ENCODE peak calls at places on chromosomes 6 and 20, in four cellular contexts. F, J, W and M are unnamed samples.
A peak's percentile ranks its signal among the peaks of the same experiment; 100 is the strongest.

GRCh38 chr20:16158090-16158975 is 414.9 kb downstream of the KIF16B start:
- DNase-seq in F (no peak), J (no peak), W (no peak), M (no peak)

GRCh38 chr6:123415844-123416468 is 220.8 kb downstream of the TRDN start:
- DNase-seq in F (peak; percentile 56), J (no peak), W (peak; percentile 63), M (peak; percentile 52)

GRCh38 chr20:10476319-10476724 is 41.2 kb downstream of the SLX4IP start:
- DNase-seq in F (no peak), J (no peak), W (no peak), M (no peak)

GRCh38 chr6:156883497-156884252 is 106.5 kb downstream of the ARID1B start:
- DNase-seq in F (peak; percentile 49), J (no peak), W (no peak), M (no peak)

GRCh38 chr20:1020614-1021013 is 18.5 kb upstream of the RSPO4 start:
- DNase-seq in F (no peak), J (no peak), W (no peak), M (no peak)

GRCh38 chr20:63641146-63641791 is 12.0 kb downstream of the STMN3 start:
- DNase-seq in F (peak; percentile 33), J (no peak), W (peak; percentile 45), M (peak; percentile 15)

GRCh38 chr20:36845288-36845969 is 30.5 kb upstream of the TLDC2 start:
- DNase-seq in F (no peak), J (no peak), W (no peak), M (no peak)

GRCh38 chr6:161429921-161430490 is 156.1 kb upstream of the AGPAT4 start:
- DNase-seq in F (peak; percentile 14), J (no peak), W (peak; percentile 67), M (no peak)

GRCh38 chr6:156833755-156834154 is 56.6 kb downstream of the ARID1B start:
- DNase-seq in F (peak; percentile 55), J (no peak), W (no peak), M (no peak)

GRCh38 chr20:2753456-2754040 is 46.9 kb downstream of the CPXM1 start:
- DNase-seq in F (no peak), J (no peak), W (no peak), M (no peak)

GRCh38 chr20:20482453-20482852 is 114.5 kb downstream of the INSM1 start:
- DNase-seq in F (no peak), J (no peak), W (no peak), M (no peak)

GRCh38 chr6:67633058-67633457 is 1002.0 kb upstream of the ADGRB3 start:
- DNase-seq in F (no peak), J (no peak), W (no peak), M (no peak)

GRCh38 chr20:34583524-34583923 is 25.0 kb downstream of the MAP1LC3A start:
- DNase-seq in F (no peak), J (no peak), W (no peak), M (no peak)

GRCh38 chr6:21003780-21004541 is 469.7 kb downstream of the CDKAL1 start:
- DNase-seq in F (peak; percentile 93), J (no peak), W (peak; percentile 87), M (peak; percentile 42)

GRCh38 chr6:90548001-90548400 is 38.9 kb downstream of the MAP3K7 start:
- DNase-seq in F (no peak), J (no peak), W (no peak), M (no peak)

GRCh38 chr6:108165714-108166663 is at the start of gene NR2E1:
- DNase-seq in F (no peak), J (no peak), W (no peak), M (no peak)

GRCh38 chr20:47392015-47392720 is 35.7 kb upstream of the ZMYND8 start:
- DNase-seq in F (peak; percentile 85), J (no peak), W (peak; percentile 93), M (peak; percentile 97)

GRCh38 chr6:24865161-24865560 is 66.4 kb upstream of the ARMH2 start:
- DNase-seq in F (no peak), J (no peak), W (no peak), M (no peak)

GRCh38 chr6:80767808-80768207 is 661.3 kb downstream of the BCKDHB start:
- DNase-seq in F (no peak), J (peak; percentile 67), W (peak; percentile 44), M (peak; percentile 88)

GRCh38 chr6:140711019-140711613 is 1336.7 kb upstream of the CITED2 start:
- DNase-seq in F (no peak), J (no peak), W (no peak), M (no peak)

GRCh38 chr6:111846511-111847409 is 26.5 kb downstream of the FYN start:
- DNase-seq in F (no peak), J (no peak), W (no peak), M (no peak)

GRCh38 chr6:3281669-3282460 is 23.1 kb downstream of the PSMG4 start:
- DNase-seq in F (peak; percentile 94), J (no peak), W (peak; percentile 88), M (peak; percentile 91)

GRCh38 chr20:19712737-19713260 is 45.3 kb upstream of the RIN2 start:
- DNase-seq in F (peak; percentile 21), J (no peak), W (no peak), M (no peak)

GRCh38 chr6:141552463-141552862 is 580.3 kb upstream of the GJE1 start:
- DNase-seq in F (peak; percentile 98), J (no peak), W (peak; percentile 74), M (peak; percentile 71)

GRCh38 chr20:23174821-23175220 is 88.7 kb upstream of the CD93 start:
- DNase-seq in F (no peak), J (no peak), W (no peak), M (no peak)

GRCh38 chr6:128095362-128095761 is 194.5 kb upstream of the THEMIS start:
- DNase-seq in F (no peak), J (no peak), W (no peak), M (no peak)

GRCh38 chr20:57462781-57463180 is 62.2 kb downstream of the CTCFL start:
- DNase-seq in F (no peak), J (no peak), W (no peak), M (no peak)

GRCh38 chr6:18362058-18362561 is 25.0 kb upstream of the RNF144B start:
- DNase-seq in F (peak; percentile 84), J (no peak), W (peak; percentile 9), M (peak; percentile 84)

DNA sequence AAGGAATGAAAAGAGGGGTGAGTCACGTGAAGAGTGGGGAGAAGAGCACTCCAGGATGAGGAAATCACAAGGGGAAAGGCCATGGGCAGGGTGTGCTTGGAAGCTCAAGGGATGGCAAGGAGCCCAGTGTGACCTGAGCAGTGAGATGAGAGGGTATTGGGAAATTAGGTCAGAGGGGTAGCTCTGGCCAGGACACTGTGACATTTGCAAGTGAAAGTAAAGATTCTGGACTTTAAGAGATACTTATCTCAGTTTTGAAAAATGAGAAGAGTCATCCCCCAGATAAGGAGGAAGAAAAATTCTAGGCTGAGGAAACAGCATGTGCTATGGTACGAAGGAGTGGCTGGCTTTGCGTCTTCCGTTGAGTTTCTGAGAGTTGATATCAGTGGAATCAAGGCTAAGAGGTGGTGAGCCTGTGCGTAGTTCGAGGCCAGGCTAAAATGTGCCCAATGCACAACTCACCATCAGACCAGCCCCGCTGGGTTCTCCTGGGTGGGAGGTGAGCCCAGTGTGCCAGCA is 79.9 kb downstream of the GCLC start:
- DNase-seq in F (no peak), J (peak; percentile 52), W (peak; percentile 59), M (no peak)
- H3K27ac ChIP-seq in F (no peak overlapping the region), J (no peak overlapping the region), W (no peak overlapping the region), M (no peak overlapping the region)

GRCh38 chr6:150058231-150058792 is 10.6 kb downstream of the ULBP3 start:
- DNase-seq in F (no peak), J (no peak), W (no peak), M (no peak)
- TF ChIP-seq CTCF in F (no peak), J (no peak), W (no peak), M (no peak)

GRCh38 chr6:27700337-27700736 is 211.9 kb downstream of the OR2B2 start:
- DNase-seq in F (no peak), J (no peak), W (no peak), M (no peak)

GRCh38 chr6:27694547-27694874 is 217.7 kb downstream of the OR2B2 start:
- DNase-seq in F (no peak), J (no peak), W (no peak), M (no peak)
- H3K27ac ChIP-seq in F (no peak overlapping the region), J (no peak overlapping the region), W (no peak overlapping the region), M (no peak overlapping the region)

GRCh38 chr6:583116-583515 is 73.8 kb downstream of the HUS1B start:
- DNase-seq in F (no peak), J (no peak), W (no peak), M (no peak)

GRCh38 chr6:582370-582769 is 74.5 kb downstream of the HUS1B start:
- DNase-seq in F (no peak), J (no peak), W (no peak), M (peak; percentile 49)

GRCh38 chr6:583639-584038 is 73.3 kb downstream of the HUS1B start:
- DNase-seq in F (no peak), J (no peak), W (no peak), M (no peak)

DNA sequence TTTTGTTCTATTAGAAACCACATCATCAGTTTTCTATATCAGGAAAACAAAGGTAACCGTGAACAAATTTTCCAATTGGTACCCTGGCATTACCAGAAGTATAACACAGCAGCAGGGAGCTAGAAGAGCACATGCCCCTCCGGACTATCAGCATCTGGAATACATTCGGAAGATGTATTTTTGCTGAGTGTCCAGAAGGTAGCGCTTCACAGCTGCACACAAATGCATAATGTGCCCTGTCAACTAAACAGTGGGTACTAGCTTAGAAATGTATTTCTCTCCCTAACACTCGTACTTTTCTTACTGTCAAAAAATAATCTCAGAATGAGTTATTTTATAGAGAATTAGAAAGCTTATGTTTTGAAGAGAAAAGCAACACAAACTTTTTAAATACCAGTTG is 77.6 kb downstream of the HUS1B start:
- DNase-seq in F (no peak), J (no peak), W (peak; percentile 27), M (peak; percentile 20)
- TF ChIP-seq CTCF in F (peak; percentile 8), J (no peak), W (peak; percentile 28), M (peak; percentile 59)

GRCh38 chr6:26258199-26258977 is 106.6 kb upstream of the BTN3A2 start:
- DNase-seq in F (no peak), J (no peak), W (peak; percentile 8), M (no peak)
- H3K27ac ChIP-seq in F (no peak overlapping the region), J (no peak overlapping the region), W (no peak overlapping the region), M (no peak overlapping the region)

GRCh38 chr6:36546958-36547645 is at the start of gene STK38:
- DNase-seq in F (peak; percentile 92), J (peak; percentile 97), W (peak; percentile 92), M (peak; percentile 70)
- TF ChIP-seq CTCF in F (peak; percentile 2), J (no peak), W (peak; percentile 10), M (peak; percentile 28)

GRCh38 chr6:170006524-170007467 is 255.4 kb downstream of the ERMARD start:
- DNase-seq in F (no peak), J (no peak), W (no peak), M (no peak)
- H3K27ac ChIP-seq in F (no peak overlapping the region), J (no peak overlapping the region), W (no peak overlapping the region), M (no peak overlapping the region)

DNA sequence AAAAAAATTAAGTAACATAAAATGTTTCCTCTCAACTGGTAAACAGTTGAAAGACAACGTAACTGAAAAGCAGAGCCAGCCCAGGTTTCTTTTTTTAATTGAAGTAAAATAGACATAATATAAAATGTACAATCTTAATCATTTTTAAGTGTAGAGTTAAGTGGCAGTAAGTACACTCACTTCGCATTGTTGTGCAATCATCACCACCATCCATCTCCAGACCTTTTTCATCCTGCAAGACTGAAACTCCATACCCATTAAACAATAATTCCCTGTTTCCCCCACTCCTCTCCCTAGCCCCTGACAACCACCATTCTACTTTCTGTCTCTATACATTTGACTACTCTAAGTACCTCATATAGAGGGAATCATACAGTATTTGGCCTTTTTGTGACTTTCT is 395.7 kb downstream of the RNGTT start:
- DNase-seq in F (no peak), J (no peak), W (no peak), M (no peak)
- TF ChIP-seq CTCF in F (no peak), J (no peak), W (no peak), M (no peak)

GRCh38 chr6:45488269-45488668 is 110.5 kb upstream of the SUPT3H start:
- DNase-seq in F (no peak), J (no peak), W (no peak), M (no peak)
- H3K27ac ChIP-seq in F (no peak overlapping the region), J (no peak overlapping the region), W (no peak overlapping the region), M (no peak overlapping the region)